ENCODE peak calls at places on chromosomes 4 and X, in seven cellular contexts. One of them, this sample, is unnamed.

GRCh38 chr4:80362578-80363181 is 27.1 kb downstream of the CFAP299 start:
- DNase-seq in A549: peak; percentile 19
- DNase-seq in GM12878: no peak
- DNase-seq in lower leg skin: no peak
- DNase-seq in spleen: peak; percentile 75
- DNase-seq in ovary: peak; percentile 61
- DNase-seq in heart left ventricle: no peak
- DNase-seq in this sample: peak; percentile 47

GRCh38 chrX:153941331-153942252 is 2.9 kb downstream of the RENBP start:
- DNase-seq in heart left ventricle: no peak
- DNase-seq in GM12878: no peak
- DNase-seq in spleen: no peak
- DNase-seq in lower leg skin: no peak
- DNase-seq in ovary: no peak
- DNase-seq in A549: no peak
- DNase-seq in this sample: no peak

GRCh38 chrX:153793291-153793690 is 884 bp downstream of the IDH3G start:
- DNase-seq in lower leg skin: no peak
- DNase-seq in heart left ventricle: no peak
- DNase-seq in spleen: no peak
- DNase-seq in A549: no peak
- DNase-seq in ovary: no peak
- DNase-seq in GM12878: no peak
- DNase-seq in this sample: no peak

GRCh38 chr4:141131738-141132688 is 1.3 kb downstream of the RNF150 start:
- DNase-seq in spleen: peak; percentile 77
- DNase-seq in lower leg skin: peak; percentile 84
- DNase-seq in heart left ventricle: peak; percentile 43
- DNase-seq in A549: no peak
- DNase-seq in ovary: peak; percentile 70
- DNase-seq in GM12878: no peak
- DNase-seq in this sample: peak; percentile 10

GRCh38 chr4:137641554-137641953 is 109.3 kb upstream of the PCDH18 start:
- DNase-seq in spleen: no peak
- DNase-seq in ovary: no peak
- DNase-seq in lower leg skin: peak; percentile 89
- DNase-seq in heart left ventricle: peak; percentile 33
- DNase-seq in GM12878: no peak
- DNase-seq in A549: no peak
- DNase-seq in this sample: no peak

GRCh38 chrX:49163555-49164419 is 1.2 kb downstream of the MAGIX start:
- DNase-seq in heart left ventricle: peak; percentile 93
- DNase-seq in ovary: peak; percentile 91
- DNase-seq in GM12878: peak; percentile 42
- DNase-seq in spleen: peak; percentile 96
- DNase-seq in A549: peak; percentile 91
- DNase-seq in lower leg skin: peak; percentile 97
- DNase-seq in this sample: peak; percentile 88

GRCh38 chr4:148442830-148443549 is 776 bp upstream of the NR3C2 start:
- DNase-seq in heart left ventricle: peak; percentile 43
- DNase-seq in spleen: peak; percentile 90
- DNase-seq in ovary: no peak
- DNase-seq in lower leg skin: no peak
- DNase-seq in A549: no peak
- DNase-seq in GM12878: no peak
- DNase-seq in this sample: peak; percentile 42

GRCh38 chrX:46737041-46737440 is 21.9 kb downstream of the SLC9A7 start:
- DNase-seq in GM12878: no peak
- DNase-seq in spleen: no peak
- DNase-seq in heart left ventricle: no peak
- DNase-seq in ovary: no peak
- DNase-seq in A549: no peak
- DNase-seq in lower leg skin: no peak
- DNase-seq in this sample: no peak

GRCh38 chr4:102606261-102606660 is 105.1 kb downstream of the NFKB1 start:
- DNase-seq in heart left ventricle: no peak
- DNase-seq in ovary: no peak
- DNase-seq in A549: no peak
- DNase-seq in spleen: no peak
- DNase-seq in GM12878: no peak
- DNase-seq in lower leg skin: no peak
- DNase-seq in this sample: no peak

GRCh38 chrX:101260435-101260834 is 30.7 kb downstream of the TAF7L start:
- DNase-seq in ovary: no peak
- DNase-seq in heart left ventricle: no peak
- DNase-seq in spleen: no peak
- DNase-seq in A549: peak; percentile 15
- DNase-seq in lower leg skin: no peak
- DNase-seq in GM12878: no peak
- DNase-seq in this sample: no peak
- TF ChIP-seq CTCF in ovary: no peak
- TF ChIP-seq CTCF in heart left ventricle: no peak
- TF ChIP-seq CTCF in spleen: no peak
- TF ChIP-seq CTCF in A549: no peak
- TF ChIP-seq CTCF in lower leg skin: no peak
- TF ChIP-seq CTCF in GM12878: no peak
- TF ChIP-seq CTCF in this sample: peak; percentile 26

GRCh38 chrX:41963348-41963747 is 40.0 kb upstream of the CASK start:
- DNase-seq in heart left ventricle: no peak
- DNase-seq in GM12878: no peak
- DNase-seq in ovary: no peak
- DNase-seq in A549: no peak
- DNase-seq in spleen: no peak
- DNase-seq in lower leg skin: no peak
- DNase-seq in this sample: no peak

GRCh38 chrX:41960142-41960541 is 36.8 kb upstream of the CASK start:
- DNase-seq in A549: peak; percentile 5
- DNase-seq in GM12878: no peak
- DNase-seq in lower leg skin: no peak
- DNase-seq in heart left ventricle: no peak
- DNase-seq in spleen: no peak
- DNase-seq in ovary: no peak
- DNase-seq in this sample: no peak

GRCh38 chrX:41956027-41956426 is 32.7 kb upstream of the CASK start:
- DNase-seq in spleen: no peak
- DNase-seq in ovary: no peak
- DNase-seq in A549: no peak
- DNase-seq in lower leg skin: no peak
- DNase-seq in heart left ventricle: no peak
- DNase-seq in GM12878: no peak
- DNase-seq in this sample: no peak

GRCh38 chrX:41958861-41959260 is 35.5 kb upstream of the CASK start:
- DNase-seq in ovary: no peak
- DNase-seq in heart left ventricle: no peak
- DNase-seq in A549: no peak
- DNase-seq in lower leg skin: no peak
- DNase-seq in spleen: no peak
- DNase-seq in GM12878: no peak
- DNase-seq in this sample: no peak
- TF ChIP-seq POLR2A in ovary: no peak
- TF ChIP-seq POLR2A in heart left ventricle: no peak
- TF ChIP-seq POLR2A in A549: no peak
- TF ChIP-seq POLR2A in lower leg skin: no peak
- TF ChIP-seq POLR2A in spleen: no peak
- TF ChIP-seq POLR2A in GM12878: no peak
- TF ChIP-seq POLR2A in this sample: no peak

GRCh38 chr4:1730532-1731135 is 9.3 kb downstream of the TACC3 start:
- DNase-seq in heart left ventricle: no peak
- DNase-seq in A549: no peak
- DNase-seq in lower leg skin: no peak
- DNase-seq in GM12878: no peak
- DNase-seq in spleen: peak; percentile 69
- DNase-seq in ovary: no peak
- DNase-seq in this sample: no peak

GRCh38 chr4:1726146-1726934 is 5.0 kb downstream of the TACC3 start:
- DNase-seq in A549: peak; percentile 84
- DNase-seq in ovary: peak; percentile 88
- DNase-seq in heart left ventricle: peak; percentile 91
- DNase-seq in lower leg skin: peak; percentile 97
- DNase-seq in GM12878: peak; percentile 45
- DNase-seq in spleen: peak; percentile 97
- DNase-seq in this sample: peak; percentile 94

GRCh38 chr4:1727117-1728031 is 6.1 kb downstream of the TACC3 start:
- DNase-seq in A549: peak; percentile 75
- DNase-seq in lower leg skin: peak; percentile 93
- DNase-seq in spleen: peak; percentile 90
- DNase-seq in heart left ventricle: peak; percentile 82
- DNase-seq in GM12878: no peak
- DNase-seq in ovary: no peak
- DNase-seq in this sample: peak; percentile 54

GRCh38 chr4:1725521-1725920 is 4.2 kb downstream of the TACC3 start:
- DNase-seq in GM12878: no peak
- DNase-seq in A549: no peak
- DNase-seq in heart left ventricle: no peak
- DNase-seq in spleen: peak; percentile 76
- DNase-seq in lower leg skin: no peak
- DNase-seq in ovary: no peak
- DNase-seq in this sample: no peak

GRCh38 chr4:1728061-1728980 is 7.0 kb downstream of the TACC3 start:
- DNase-seq in lower leg skin: no peak
- DNase-seq in A549: no peak
- DNase-seq in spleen: peak; percentile 79
- DNase-seq in ovary: no peak
- DNase-seq in heart left ventricle: peak; percentile 35
- DNase-seq in GM12878: no peak
- DNase-seq in this sample: no peak
- TF ChIP-seq CTCF in lower leg skin: no peak
- TF ChIP-seq CTCF in A549: no peak
- TF ChIP-seq CTCF in spleen: no peak
- TF ChIP-seq CTCF in ovary: no peak
- TF ChIP-seq CTCF in heart left ventricle: no peak
- TF ChIP-seq CTCF in GM12878: no peak
- TF ChIP-seq CTCF in this sample: no peak

GRCh38 chr4:84497220-84497834 is 1.8 kb downstream of the NKX6-1 start:
- DNase-seq in GM12878: no peak
- DNase-seq in ovary: no peak
- DNase-seq in heart left ventricle: no peak
- DNase-seq in A549: no peak
- DNase-seq in spleen: no peak
- DNase-seq in lower leg skin: no peak
- DNase-seq in this sample: no peak
- TF ChIP-seq POLR2A in GM12878: no peak
- TF ChIP-seq POLR2A in ovary: no peak
- TF ChIP-seq POLR2A in heart left ventricle: no peak
- TF ChIP-seq POLR2A in A549: no peak
- TF ChIP-seq POLR2A in spleen: no peak
- TF ChIP-seq POLR2A in lower leg skin: no peak
- TF ChIP-seq POLR2A in this sample: no peak

GRCh38 chrX:115988825-115989224 is 181.7 kb upstream of the AGTR2 start:
- DNase-seq in ovary: no peak
- DNase-seq in A549: no peak
- DNase-seq in lower leg skin: no peak
- DNase-seq in spleen: no peak
- DNase-seq in GM12878: no peak
- DNase-seq in heart left ventricle: no peak
- DNase-seq in this sample: no peak
- TF ChIP-seq CTCF in ovary: no peak
- TF ChIP-seq CTCF in A549: peak; percentile 17
- TF ChIP-seq CTCF in lower leg skin: no peak
- TF ChIP-seq CTCF in spleen: no peak
- TF ChIP-seq CTCF in GM12878: peak; percentile 27
- TF ChIP-seq CTCF in heart left ventricle: no peak
- TF ChIP-seq CTCF in this sample: no peak

GRCh38 chrX:74613350-74614192 is 853 bp downstream of the RLIM start:
- DNase-seq in spleen: no peak
- DNase-seq in A549: peak; percentile 44
- DNase-seq in heart left ventricle: no peak
- DNase-seq in lower leg skin: no peak
- DNase-seq in GM12878: no peak
- DNase-seq in ovary: no peak
- DNase-seq in this sample: peak; percentile 7

GRCh38 chrX:74614193-74614909 is at the start of gene RLIM:
- DNase-seq in lower leg skin: peak; percentile 98
- DNase-seq in heart left ventricle: peak; percentile 94
- DNase-seq in spleen: peak; percentile 95
- DNase-seq in ovary: peak; percentile 93
- DNase-seq in GM12878: peak; percentile 85
- DNase-seq in A549: peak; percentile 97
- DNase-seq in this sample: peak; percentile 94
- TF ChIP-seq POLR2A in lower leg skin: no peak
- TF ChIP-seq POLR2A in heart left ventricle: no peak
- TF ChIP-seq POLR2A in spleen: peak; percentile 69
- TF ChIP-seq POLR2A in ovary: peak; percentile 83
- TF ChIP-seq POLR2A in GM12878: peak; percentile 91
- TF ChIP-seq POLR2A in A549: peak; percentile 64
- TF ChIP-seq POLR2A in this sample: peak; percentile 90

This sample was measured in transverse colon.